ENCODE peak calls at places on chromosomes 3 and 15, in eight cellular contexts. B, G, Z, Q, V, J, C and X are unnamed samples.

GRCh38 chr15:57665939-57666338 is 40.6 kb upstream of the POLR2M start:
- DNase-seq in B (no peak), G (no peak), Z (no peak), Q (no peak), V (no peak), J (no peak), C (no peak), X (no peak)

GRCh38 chr3:141368062-141368924 is at the start of gene ZBTB38:
- DNase-seq in B (no peak), G (peak; percentile 78), Z (peak; percentile 90), Q (peak; percentile 97), V (no peak), J (peak; percentile 86), C (peak; percentile 68), X (peak; percentile 93)

GRCh38 chr3:169104541-169104940 is 559.0 kb downstream of the MECOM start:
- DNase-seq in B (no peak), G (no peak), Z (no peak), Q (peak; percentile 59), V (no peak), J (peak; percentile 74), C (no peak), X (no peak)

GRCh38 chr3:195537995-195538394 is 5.1 kb downstream of the PPP1R2 start:
- DNase-seq in B (no peak), G (no peak), Z (no peak), Q (no peak), V (peak; percentile 34), J (no peak), C (no peak), X (no peak)

GRCh38 chr3:180117381-180118163 is 80.8 kb upstream of the PEX5L start:
- DNase-seq in B (no peak), G (no peak), Z (no peak), Q (no peak), V (no peak), J (no peak), C (no peak), X (no peak)

GRCh38 chr3:42961633-42962032 is 17.5 kb upstream of the GASK1A start:
- DNase-seq in B (no peak), G (peak; percentile 39), Z (peak; percentile 76), Q (peak; percentile 34), V (peak; percentile 24), J (no peak), C (no peak), X (no peak)

GRCh38 chr3:11477286-11477935 is 166.3 kb downstream of the VGLL4 start:
- DNase-seq in B (no peak), G (no peak), Z (peak; percentile 34), Q (peak; percentile 82), V (no peak), J (peak; percentile 55), C (no peak), X (peak; percentile 64)

GRCh38 chr15:69798481-69799315 is 299.0 kb downstream of the TLE3 start:
- DNase-seq in B (no peak), G (no peak), Z (no peak), Q (no peak), V (no peak), J (no peak), C (no peak), X (no peak)

GRCh38 chr3:11567516-11568467 is 75.9 kb downstream of the VGLL4 start:
- DNase-seq in B (no peak), G (no peak), Z (no peak), Q (peak; percentile 91), V (no peak), J (peak; percentile 74), C (no peak), X (peak; percentile 88)

GRCh38 chr3:79066481-79066880 is 701.3 kb downstream of the ROBO1 start:
- DNase-seq in B (no peak), G (no peak), Z (no peak), Q (no peak), V (no peak), J (no peak), C (no peak), X (no peak)

GRCh38 chr3:196518999-196519737 is 4.0 kb upstream of the SMCO1 start:
- DNase-seq in B (peak; percentile 49), G (peak; percentile 80), Z (peak; percentile 86), Q (peak; percentile 94), V (peak; percentile 63), J (no peak), C (no peak), X (peak; percentile 77)

GRCh38 chr15:98232761-98233160 is 272.3 kb downstream of the ARRDC4 start:
- DNase-seq in B (no peak), G (no peak), Z (no peak), Q (no peak), V (no peak), J (no peak), C (no peak), X (no peak)

GRCh38 chr15:60568883-60569495 is 90.0 kb upstream of the ICE2 start:
- DNase-seq in B (no peak), G (no peak), Z (no peak), Q (no peak), V (no peak), J (no peak), C (no peak), X (no peak)

GRCh38 chr3:157500232-157500631 is 3.0 kb downstream of the VEPH1 start:
- DNase-seq in B (no peak), G (peak; percentile 38), Z (no peak), Q (peak; percentile 33), V (no peak), J (no peak), C (no peak), X (no peak)

GRCh38 chr15:74793135-74794028 is 11.5 kb downstream of the CSK start:
- DNase-seq in B (no peak), G (no peak), Z (no peak), Q (no peak), V (peak; percentile 84), J (no peak), C (no peak), X (peak; percentile 50)

GRCh38 chr3:115671761-115672455 is 48.6 kb downstream of the GAP43 start:
- DNase-seq in B (no peak), G (no peak), Z (no peak), Q (peak; percentile 32), V (no peak), J (no peak), C (no peak), X (no peak)

GRCh38 chr15:78208341-78208844 is 26.0 kb downstream of the ACSBG1 start:
- DNase-seq in B (no peak), G (no peak), Z (no peak), Q (no peak), V (no peak), J (no peak), C (no peak), X (no peak)

GRCh38 chr3:46412786-46413298 is 5.8 kb downstream of the CCRL2 start:
- DNase-seq in B (no peak), G (no peak), Z (no peak), Q (no peak), V (no peak), J (no peak), C (no peak), X (no peak)

GRCh38 chr3:191051037-191051436 is 148.0 kb upstream of the OSTN start:
- DNase-seq in B (peak; percentile 59), G (peak; percentile 6), Z (peak; percentile 56), Q (peak; percentile 32), V (no peak), J (no peak), C (no peak), X (no peak)

GRCh38 chr15:90044916-90045371 is 43.8 kb downstream of the ZNF710 start:
- DNase-seq in B (no peak), G (no peak), Z (no peak), Q (no peak), V (no peak), J (no peak), C (no peak), X (no peak)

GRCh38 chr3:114411292-114411691 is 117.5 kb downstream of the TIGIT start:
- DNase-seq in B (no peak), G (no peak), Z (no peak), Q (peak; percentile 24), V (no peak), J (no peak), C (no peak), X (no peak)